ENCODE peak calls at places on chromosomes 13 and 19, in seven cellular contexts. J is hepatocyte, T is AG04450, H is MM.1S, X is testis, E is ascending aorta, O is AG10803. D is an unnamed sample.

GRCh38 chr13:75468098-75468497 is 13.9 kb downstream of the TBC1D4 start:
- DNase-seq in J (no peak), E (no peak), H (no peak), O (peak), X (no peak), T (no peak), D (no peak)

GRCh38 chr13:74710006-74710405 is 575.8 kb upstream of the KLF12 start:
- DNase-seq in H (no peak), X (no peak), J (no peak), T (no peak), E (no peak), O (peak), D (no peak)

GRCh38 chr13:107838592-107839161 is 376.7 kb downstream of the LIG4 start:
- DNase-seq in J (no peak), T (no peak), X (no peak), O (no peak), E (no peak), H (no peak), D (no peak)

GRCh38 chr19:6267552-6268381 is 12.0 kb downstream of the MLLT1 start:
- DNase-seq in J (no peak), O (peak), H (no peak), X (no peak), E (no peak), T (no peak), D (no peak)

GRCh38 chr13:76925115-76925514 is 23.2 kb upstream of the ACOD1 start:
- DNase-seq in E (no peak), J (no peak), H (no peak), X (no peak), T (no peak), O (no peak), D (no peak)

GRCh38 chr13:42615691-42616090 is 41.7 kb downstream of the TNFSF11 start:
- DNase-seq in H (no peak), E (no peak), J (peak), T (no peak), X (no peak), O (no peak), D (no peak)

GRCh38 chr13:25887962-25888655 is 163.7 kb downstream of the SHISA2 start:
- DNase-seq in E (no peak), H (no peak), X (no peak), J (no peak), T (no peak), O (no peak), D (no peak)

GRCh38 chr19:34500656-34501120 is 19.1 kb downstream of the WTIP start:
- DNase-seq in H (no peak), O (no peak), E (no peak), X (peak), J (no peak), T (no peak), D (no peak)

GRCh38 chr19:17292301-17293074 is 10.7 kb downstream of the ABHD8 start:
- DNase-seq in T (peak), E (peak), O (peak), H (peak), X (peak), J (peak), D (peak)

GRCh38 chr19:44113138-44113783 is at the start of gene ZNF225:
- DNase-seq in J (peak), E (peak), H (peak), O (peak), X (peak), T (peak), D (peak)

GRCh38 chr19:46828484-46828883 is 22.2 kb downstream of the AP2S1 start:
- DNase-seq in T (no peak), E (no peak), O (peak), H (no peak), J (no peak), X (no peak), D (no peak)

GRCh38 chr13:22169473-22169872 is 498.6 kb downstream of the FGF9 start:
- DNase-seq in T (no peak), O (no peak), E (no peak), H (no peak), J (no peak), X (no peak), D (no peak)

GRCh38 chr19:12766051-12766521 is 9.3 kb downstream of the HOOK2 start:
- DNase-seq in J (peak), T (peak), E (no peak), H (peak), O (peak), X (peak), D (peak)

GRCh38 chr19:10896851-10897526 is 25.6 kb downstream of the CARM1 start:
- DNase-seq in E (no peak), O (no peak), X (no peak), T (peak), H (no peak), J (no peak), D (no peak)

GRCh38 chr13:29859971-29860370 is 9.6 kb upstream of the UBL3 start:
- DNase-seq in O (peak), J (no peak), H (no peak), X (no peak), T (no peak), E (no peak), D (no peak)

GRCh38 chr13:23440821-23441608 is 7.5 kb upstream of the SACS start:
- DNase-seq in E (no peak), J (no peak), X (no peak), O (no peak), H (no peak), T (no peak), D (no peak)

GRCh38 chr13:56861472-56861871 is 279.2 kb upstream of the PRR20A start:
- DNase-seq in O (no peak), E (no peak), J (no peak), T (no peak), X (no peak), H (no peak), D (no peak)

GRCh38 chr19:14370169-14370998 is 10.9 kb upstream of the ADGRE5 start:
- DNase-seq in J (no peak), E (no peak), O (no peak), X (no peak), T (no peak), H (no peak), D (no peak)

GRCh38 chr13:32403108-32403507 is 24.8 kb downstream of the N4BP2L1 start:
- DNase-seq in X (no peak), T (no peak), J (no peak), H (no peak), E (no peak), O (no peak), D (no peak)

GRCh38 chr13:109955598-109955997 is 169.2 kb upstream of the IRS2 start:
- DNase-seq in T (peak), J (peak), E (no peak), H (no peak), O (peak), X (peak), D (no peak)

GRCh38 chr13:33176526-33176925 is 109.0 kb downstream of the STARD13 start:
- DNase-seq in T (no peak), X (no peak), E (no peak), J (no peak), O (no peak), H (no peak), D (no peak)

GRCh38 chr13:110136660-110137585 is 170.0 kb downstream of the COL4A1 start:
- DNase-seq in E (no peak), X (no peak), T (no peak), J (no peak), O (no peak), H (no peak), D (no peak)

GRCh38 chr19:57034544-57034943 is 85.2 kb upstream of the USP29 start:
- DNase-seq in H (no peak), E (no peak), O (no peak), J (no peak), X (no peak), T (no peak), D (no peak)

GRCh38 chr13:66940113-66940512 is 290.0 kb downstream of the PCDH9 start:
- DNase-seq in H (no peak), O (no peak), E (no peak), T (no peak), J (no peak), X (no peak), D (no peak)

GRCh38 chr19:1060689-1061088 is 6.3 kb upstream of the ARHGAP45 start:
- DNase-seq in X (no peak), T (no peak), O (no peak), J (no peak), H (no peak), E (no peak), D (no peak)

GRCh38 chr13:29539866-29540265 is 55.6 kb downstream of the SLC7A1 start:
- DNase-seq in H (no peak), T (no peak), J (no peak), X (no peak), O (no peak), E (no peak), D (no peak)

GRCh38 chr19:958967-959685 is 25.0 kb upstream of the WDR18 start:
- DNase-seq in O (no peak), X (no peak), H (no peak), J (peak), E (no peak), T (no peak), D (no peak)

GRCh38 chr19:3276341-3276799 is 51.9 kb downstream of the CELF5 start:
- DNase-seq in H (no peak), J (peak), O (no peak), E (no peak), X (peak), T (no peak), D (no peak)

GRCh38 chr13:76723551-76724232 is 162.5 kb downstream of the KCTD12 start:
- DNase-seq in O (peak), J (peak), H (no peak), X (peak), T (peak), E (no peak), D (no peak)

GRCh38 chr13:74681891-74682290 is 547.7 kb upstream of the KLF12 start:
- DNase-seq in E (no peak), T (no peak), J (no peak), X (no peak), H (no peak), O (no peak), D (no peak)

GRCh38 chr19:8361921-8362793 is 1.8 kb upstream of the ANGPTL4 start:
- DNase-seq in X (peak), H (peak), O (peak), J (peak), T (peak), E (peak), D (peak)

GRCh38 chr13:109918179-109918651 is 131.8 kb upstream of the IRS2 start:
- DNase-seq in J (peak), X (no peak), T (no peak), H (no peak), O (peak), E (no peak), D (no peak)

GRCh38 chr13:38350114-38350617 is 515 bp downstream of the UFM1 start:
- DNase-seq in X (peak), E (peak), H (peak), T (no peak), J (peak), O (peak), D (peak)

GRCh38 chr13:24877531-24877930 is 113.6 kb downstream of the RNF17 start:
- DNase-seq in J (no peak), T (no peak), O (no peak), H (no peak), E (no peak), X (no peak), D (no peak)

GRCh38 chr13:112771877-112772538 is 82.2 kb downstream of the ATP11A start:
- DNase-seq in H (no peak), O (no peak), J (no peak), T (no peak), E (no peak), X (peak), D (no peak)

GRCh38 chr13:33217256-33217655 is 68.3 kb downstream of the STARD13 start:
- DNase-seq in T (no peak), E (no peak), O (no peak), X (no peak), H (no peak), J (no peak), D (no peak)

GRCh38 chr13:27967203-27967735 is 1.8 kb downstream of the CDX2 start:
- DNase-seq in T (no peak), J (no peak), H (no peak), E (no peak), O (no peak), X (no peak), D (no peak)

GRCh38 chr19:36972594-36972993 is 56.5 kb downstream of the ZNF568 start:
- DNase-seq in H (no peak), X (peak), J (no peak), O (no peak), E (no peak), T (no peak), D (no peak)

GRCh38 chr19:4636151-4636717 is 3.1 kb upstream of the TNFAIP8L1 start:
- DNase-seq in J (peak), E (no peak), X (peak), H (peak), T (no peak), O (peak), D (peak)

GRCh38 chr19:4635763-4636135 is 3.6 kb upstream of the TNFAIP8L1 start:
- DNase-seq in J (no peak), H (no peak), O (no peak), X (no peak), E (no peak), T (no peak), D (no peak)

GRCh38 chr19:4638330-4638729 is 986 bp upstream of the TNFAIP8L1 start:
- DNase-seq in J (no peak), E (no peak), O (no peak), X (no peak), T (no peak), H (no peak), D (no peak)

GRCh38 chr19:4636761-4637160 is 2.6 kb upstream of the TNFAIP8L1 start:
- DNase-seq in O (no peak), X (no peak), H (no peak), J (no peak), T (no peak), E (no peak), D (no peak)

GRCh38 chr19:4633140-4633967 is 6.0 kb upstream of the TNFAIP8L1 start:
- DNase-seq in E (peak), T (peak), J (peak), H (peak), O (peak), X (peak), D (no peak)
- TF ChIP-seq CTCF in E (peak), T (peak), J (peak), H (peak), O (peak), X (peak), D (peak)

GRCh38 chr19:48194041-48194871 is 23.8 kb downstream of the ZSWIM9 start:
- DNase-seq in H (no peak), X (no peak), T (no peak), O (no peak), E (no peak), J (no peak), D (no peak)
- TF ChIP-seq CTCF in H (peak), X (peak), T (peak), O (peak), E (peak), J (peak), D (peak)

GRCh38 chr13:95704510-95704909 is 27.6 kb downstream of the DNAJC3 start:
- DNase-seq in T (no peak), H (no peak), E (no peak), J (no peak), O (no peak), X (no peak), D (no peak)
- TF ChIP-seq CTCF in T (peak), H (peak), E (no peak), J (peak), O (no peak), X (peak), D (peak)

GRCh38 chr19:49816616-49817015 is 1.5 kb upstream of the MED25 start:
- DNase-seq in X (no peak), E (no peak), J (no peak), O (no peak), H (no peak), T (no peak), D (no peak)

GRCh38 chr19:49820125-49820524 is 2.0 kb downstream of the MED25 start:
- DNase-seq in E (no peak), T (no peak), H (no peak), O (no peak), X (peak), J (peak), D (no peak)

GRCh38 chr19:49818691-49819331 is 722 bp downstream of the MED25 start:
- DNase-seq in O (no peak), X (no peak), H (no peak), E (no peak), J (peak), T (no peak), D (no peak)

GRCh38 chr19:49814010-49814409 is 918 bp upstream of the FUZ start:
- DNase-seq in H (no peak), T (no peak), E (no peak), O (no peak), J (no peak), X (no peak), D (no peak)

GRCh38 chr19:49817964-49818690 is at the start of gene MED25:
- DNase-seq in E (peak), O (peak), J (peak), H (peak), X (peak), T (peak), D (peak)
- TF ChIP-seq CTCF in E (peak), O (no peak), J (no peak), H (no peak), X (no peak), T (peak), D (no peak)

GRCh38 chr19:28987177-28987576 is 225.8 kb downstream of the UQCRFS1 start:
- DNase-seq in O (no peak), T (no peak), J (no peak), E (no peak), H (no peak), X (no peak), D (no peak)

GRCh38 chr19:28988066-28988465 is 224.9 kb downstream of the UQCRFS1 start:
- DNase-seq in E (no peak), O (no peak), X (no peak), T (no peak), H (no peak), J (no peak), D (no peak)

GRCh38 chr19:28985201-28985600 is 227.8 kb downstream of the UQCRFS1 start:
- DNase-seq in H (no peak), E (no peak), O (no peak), T (no peak), J (no peak), X (no peak), D (no peak)

GRCh38 chr19:28990522-28990921 is 222.4 kb downstream of the UQCRFS1 start:
- DNase-seq in J (no peak), T (no peak), E (no peak), O (no peak), X (peak), H (no peak), D (no peak)
- TF ChIP-seq CTCF in J (no peak), T (no peak), E (no peak), O (no peak), X (no peak), H (no peak), D (no peak)

DNA sequence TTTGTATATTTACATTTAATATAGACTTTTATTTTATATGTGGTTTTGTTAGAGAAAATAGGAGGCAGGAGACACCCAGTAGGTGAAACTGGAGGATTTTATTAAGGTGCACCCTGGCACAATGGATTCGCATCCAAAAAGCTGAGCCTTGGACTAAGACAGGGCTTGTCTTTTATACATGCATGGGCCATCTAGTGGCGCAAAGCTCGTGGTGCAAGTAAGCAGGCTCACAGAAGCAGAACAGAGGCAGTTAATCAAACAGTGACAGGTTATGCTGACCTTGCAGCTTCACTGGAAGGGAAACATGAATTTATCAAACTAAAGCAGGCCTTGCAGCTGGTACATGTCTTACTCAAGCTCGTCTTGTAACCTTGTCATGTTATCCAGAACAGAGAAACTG is 58.8 kb upstream of the ZNF681 start:
- DNase-seq in T (no peak), E (no peak), O (no peak), H (peak), J (peak), X (peak), D (no peak)
- TF ChIP-seq CTCF in T (peak), E (no peak), O (peak), H (peak), J (peak), X (peak), D (no peak)

GRCh38 chr19:48203794-48204628 is 33.5 kb downstream of the ZSWIM9 start:
- DNase-seq in O (peak), T (peak), H (peak), X (peak), J (peak), E (peak), D (peak)
- TF ChIP-seq CTCF in O (no peak), T (no peak), H (no peak), X (no peak), J (no peak), E (no peak), D (no peak)

GRCh38 chr13:52070929-52071523 is 46.5 kb downstream of the UTP14C start:
- DNase-seq in O (peak), T (no peak), X (no peak), J (no peak), H (no peak), E (no peak), D (no peak)
- TF ChIP-seq CTCF in O (peak), T (no peak), X (no peak), J (no peak), H (peak), E (no peak), D (no peak)